ENCODE peak calls at places on chromosomes 3 and 15, in seven cellular contexts. J is psoas muscle, A is AG04450, S is choroid plexus epithelial cell, O is GM12865, Q is BJ, F is fibroblast of mammary gland. M is an unnamed sample.

GRCh38 chr15:43270676-43271306 is 4.1 kb upstream of the TGM5 start:
- DNase-seq in J (no peak), A (no peak), S (no peak), O (peak; percentile 28), Q (no peak), F (no peak), M (no peak)

GRCh38 chr3:78707616-78708015 is 1060.2 kb downstream of the ROBO1 start:
- DNase-seq in J (no peak), A (no peak), S (no peak), O (peak; percentile 63), Q (no peak), F (no peak), M (no peak)

GRCh38 chr3:113053169-113053568 is 62.4 kb downstream of the GTPBP8 start:
- DNase-seq in J (no peak), A (no peak), S (no peak), O (no peak), Q (no peak), F (no peak), M (no peak)

GRCh38 chr3:189773056-189773455 is 141.9 kb downstream of the TP63 start:
- DNase-seq in J (no peak), A (peak; percentile 8), S (peak; percentile 23), O (no peak), Q (peak; percentile 19), F (peak; percentile 38), M (no peak)

GRCh38 chr15:60385620-60386552 is 11.9 kb downstream of the ANXA2 start:
- DNase-seq in J (no peak), A (no peak), S (peak; percentile 33), O (no peak), Q (no peak), F (peak; percentile 26), M (no peak)

GRCh38 chr3:16550305-16550675 is 36.8 kb upstream of the RFTN1 start:
- DNase-seq in J (no peak), A (no peak), S (no peak), O (no peak), Q (no peak), F (no peak), M (no peak)

GRCh38 chr3:120066634-120067033 is 27.6 kb downstream of the GSK3B start:
- DNase-seq in J (no peak), A (no peak), S (no peak), O (no peak), Q (no peak), F (no peak), M (no peak)

GRCh38 chr15:62783303-62783957 is 259.1 kb upstream of the TPM1 start:
- DNase-seq in J (no peak), A (peak; percentile 75), S (peak; percentile 90), O (no peak), Q (no peak), F (peak; percentile 90), M (no peak)

GRCh38 chr15:26048669-26049068 is 185.5 kb upstream of the ATP10A start:
- DNase-seq in J (no peak), A (no peak), S (no peak), O (no peak), Q (no peak), F (no peak), M (no peak)

GRCh38 chr3:69970827-69971226 is 28.7 kb upstream of the SAMMSON start:
- DNase-seq in J (no peak), A (no peak), S (no peak), O (no peak), Q (no peak), F (no peak), M (no peak)

GRCh38 chr3:172031957-172032356 is 7.4 kb upstream of the FNDC3B start:
- DNase-seq in J (no peak), A (no peak), S (peak; percentile 68), O (no peak), Q (no peak), F (no peak), M (no peak)

GRCh38 chr3:172033392-172033791 is 6.0 kb upstream of the FNDC3B start:
- DNase-seq in J (no peak), A (no peak), S (no peak), O (no peak), Q (no peak), F (no peak), M (no peak)

GRCh38 chr3:172036541-172037215 is 2.7 kb upstream of the FNDC3B start:
- DNase-seq in J (no peak), A (no peak), S (no peak), O (no peak), Q (no peak), F (no peak), M (no peak)

GRCh38 chr3:172038823-172039222 is 555 bp upstream of the FNDC3B start:
- DNase-seq in J (no peak), A (no peak), S (peak; percentile 61), O (no peak), Q (no peak), F (peak; percentile 61), M (no peak)

GRCh38 chr3:172034786-172035685 is 4.3 kb upstream of the FNDC3B start:
- DNase-seq in J (no peak), A (no peak), S (no peak), O (peak; percentile 33), Q (no peak), F (no peak), M (peak; percentile 34)
- TF ChIP-seq CTCF in J (peak; percentile 50), A (peak; percentile 45), S (peak; percentile 52), O (peak; percentile 27), Q (peak; percentile 45), F (peak; percentile 50), M (peak; percentile 46)

GRCh38 chr3:54888162-54888561 is 39.7 kb downstream of the LRTM1 start:
- DNase-seq in J (no peak), A (no peak), S (no peak), O (no peak), Q (no peak), F (no peak), M (no peak)

GRCh38 chr3:54889731-54890130 is 38.1 kb downstream of the LRTM1 start:
- DNase-seq in J (no peak), A (no peak), S (no peak), O (no peak), Q (no peak), F (no peak), M (no peak)

GRCh38 chr3:54892168-54892567 is 35.7 kb downstream of the LRTM1 start:
- DNase-seq in J (no peak), A (no peak), S (no peak), O (no peak), Q (no peak), F (no peak), M (no peak)

GRCh38 chr3:54888873-54889272 is 39.0 kb downstream of the LRTM1 start:
- DNase-seq in J (no peak), A (no peak), S (peak; percentile 93), O (no peak), Q (no peak), F (peak; percentile 84), M (peak; percentile 22)

DNA sequence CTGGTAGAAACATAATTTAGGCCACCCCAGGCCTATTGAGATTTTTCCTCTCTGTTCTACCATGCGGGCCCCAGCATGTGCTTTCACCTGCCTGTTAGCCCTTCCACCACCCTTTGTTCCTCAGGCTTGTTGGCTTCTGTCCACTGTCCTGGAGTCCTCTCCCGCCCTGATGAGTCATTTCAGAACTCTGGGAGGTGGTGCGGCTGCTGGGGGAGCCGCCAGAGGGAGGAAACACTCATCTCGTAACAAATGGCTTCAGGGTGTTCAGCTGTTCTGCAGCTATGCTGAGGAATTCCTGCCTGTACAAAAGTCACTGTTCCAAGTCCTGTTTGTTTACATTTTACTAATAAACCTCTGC is 36.3 kb downstream of the LRTM1 start:
- DNase-seq in J (peak; percentile 78), A (peak; percentile 88), S (peak; percentile 98), O (peak; percentile 7), Q (peak; percentile 96), F (peak; percentile 97), M (peak; percentile 83)
- TF ChIP-seq CTCF in J (peak; percentile 56), A (peak; percentile 68), S (peak; percentile 81), O (no peak), Q (peak; percentile 74), F (peak; percentile 58), M (peak; percentile 49)

GRCh38 chr3:46365737-46366524 is 4.8 kb upstream of the CCR5 start:
- DNase-seq in J (no peak), A (no peak), S (no peak), O (no peak), Q (no peak), F (no peak), M (no peak)

GRCh38 chr3:46370784-46371183 is at the start of gene CCR5:
- DNase-seq in J (no peak), A (no peak), S (peak; percentile 17), O (peak; percentile 71), Q (no peak), F (no peak), M (no peak)

GRCh38 chr3:46367811-46368210 is 2.9 kb upstream of the CCR5 start:
- DNase-seq in J (no peak), A (no peak), S (no peak), O (no peak), Q (no peak), F (no peak), M (no peak)

GRCh38 chr3:46369675-46370132 is 1.0 kb upstream of the CCR5 start:
- DNase-seq in J (no peak), A (no peak), S (no peak), O (peak; percentile 75), Q (no peak), F (no peak), M (no peak)

GRCh38 chr3:46368569-46368968 is 2.2 kb upstream of the CCR5 start:
- DNase-seq in J (peak; percentile 39), A (no peak), S (peak; percentile 32), O (peak; percentile 89), Q (no peak), F (peak; percentile 5), M (no peak)
- TF ChIP-seq CTCF in J (no peak), A (no peak), S (peak; percentile 24), O (peak; percentile 61), Q (no peak), F (peak; percentile 1), M (peak; percentile 52)

GRCh38 chr15:80087104-80087503 is 27.6 kb downstream of the ZFAND6 start:
- DNase-seq in J (no peak), A (no peak), S (no peak), O (no peak), Q (no peak), F (no peak), M (no peak)
- TF ChIP-seq CTCF in J (no peak), A (peak; percentile 46), S (no peak), O (no peak), Q (peak; percentile 29), F (peak; percentile 16), M (no peak)

M was measured in tibial nerve.